ENCODE peak calls at places on chromosomes 11 and 22, in six cellular contexts. One of them, this sample, is unnamed.

GRCh38 chr22:35102663-35103062 is 36.7 kb downstream of the ISX start:
- DNase-seq in bronchial epithelial cell: peak; percentile 14
- DNase-seq in cardiac fibroblast: no peak
- DNase-seq in AG04449: no peak
- DNase-seq in breast epithelium: no peak
- DNase-seq in GM13977: peak; percentile 38
- DNase-seq in this sample: no peak

GRCh38 chr11:106159846-106160245 is 82.4 kb downstream of the AASDHPPT start:
- DNase-seq in bronchial epithelial cell: peak; percentile 74
- DNase-seq in cardiac fibroblast: peak; percentile 76
- DNase-seq in AG04449: no peak
- DNase-seq in breast epithelium: no peak
- DNase-seq in GM13977: no peak
- DNase-seq in this sample: no peak

GRCh38 chr11:122758974-122759373 is 79.3 kb upstream of the CRTAM start:
- DNase-seq in bronchial epithelial cell: peak; percentile 81
- DNase-seq in cardiac fibroblast: peak; percentile 72
- DNase-seq in AG04449: no peak
- DNase-seq in breast epithelium: no peak
- DNase-seq in GM13977: no peak
- DNase-seq in this sample: no peak

GRCh38 chr22:49660321-49660720 is 167.4 kb downstream of the BRD1 start:
- DNase-seq in bronchial epithelial cell: no peak
- DNase-seq in cardiac fibroblast: no peak
- DNase-seq in AG04449: no peak
- DNase-seq in breast epithelium: no peak
- DNase-seq in GM13977: no peak
- DNase-seq in this sample: no peak

GRCh38 chr11:23865341-23865975 is 631.4 kb upstream of the LUZP2 start:
- DNase-seq in bronchial epithelial cell: peak; percentile 47
- DNase-seq in cardiac fibroblast: no peak
- DNase-seq in AG04449: no peak
- DNase-seq in breast epithelium: no peak
- DNase-seq in GM13977: no peak
- DNase-seq in this sample: no peak

GRCh38 chr22:42955842-42956241 is 59.1 kb downstream of the PACSIN2 start:
- DNase-seq in bronchial epithelial cell: no peak
- DNase-seq in cardiac fibroblast: no peak
- DNase-seq in AG04449: no peak
- DNase-seq in breast epithelium: no peak
- DNase-seq in GM13977: no peak
- DNase-seq in this sample: no peak

GRCh38 chr22:23281406-23282088 is 101.2 kb downstream of the BCR start:
- DNase-seq in bronchial epithelial cell: peak; percentile 76
- DNase-seq in cardiac fibroblast: peak; percentile 72
- DNase-seq in AG04449: no peak
- DNase-seq in breast epithelium: peak; percentile 91
- DNase-seq in GM13977: peak; percentile 91
- DNase-seq in this sample: peak; percentile 97

GRCh38 chr22:19505735-19506126 is 18.5 kb downstream of the CLDN5 start:
- DNase-seq in bronchial epithelial cell: no peak
- DNase-seq in cardiac fibroblast: no peak
- DNase-seq in AG04449: no peak
- DNase-seq in breast epithelium: no peak
- DNase-seq in GM13977: no peak
- DNase-seq in this sample: no peak

GRCh38 chr11:4606231-4607015 is 1.6 kb downstream of the TRIM68 start:
- DNase-seq in bronchial epithelial cell: peak; percentile 11
- DNase-seq in cardiac fibroblast: peak; percentile 51
- DNase-seq in AG04449: no peak
- DNase-seq in breast epithelium: no peak
- DNase-seq in GM13977: no peak
- DNase-seq in this sample: peak; percentile 5

GRCh38 chr11:85941380-85941973 is 86.3 kb downstream of the CCDC83 start:
- DNase-seq in bronchial epithelial cell: peak; percentile 50
- DNase-seq in cardiac fibroblast: peak; percentile 84
- DNase-seq in AG04449: no peak
- DNase-seq in breast epithelium: no peak
- DNase-seq in GM13977: peak; percentile 59
- DNase-seq in this sample: no peak

GRCh38 chr11:116352881-116353280 is 419.9 kb downstream of the BUD13 start:
- DNase-seq in bronchial epithelial cell: no peak
- DNase-seq in cardiac fibroblast: no peak
- DNase-seq in AG04449: no peak
- DNase-seq in breast epithelium: no peak
- DNase-seq in GM13977: no peak
- DNase-seq in this sample: no peak

GRCh38 chr11:108601150-108601549 is 7.6 kb upstream of the EXPH5 start:
- DNase-seq in bronchial epithelial cell: peak; percentile 46
- DNase-seq in cardiac fibroblast: peak; percentile 25
- DNase-seq in AG04449: no peak
- DNase-seq in breast epithelium: no peak
- DNase-seq in GM13977: no peak
- DNase-seq in this sample: no peak

GRCh38 chr11:117143390-117143789 is 697 bp upstream of the PAFAH1B2 start:
- DNase-seq in bronchial epithelial cell: peak; percentile 55
- DNase-seq in cardiac fibroblast: peak; percentile 59
- DNase-seq in AG04449: no peak
- DNase-seq in breast epithelium: peak; percentile 59
- DNase-seq in GM13977: peak; percentile 56
- DNase-seq in this sample: no peak

GRCh38 chr11:93099811-93100210 is 98.0 kb downstream of the SLC36A4 start:
- DNase-seq in bronchial epithelial cell: peak; percentile 17
- DNase-seq in cardiac fibroblast: peak; percentile 80
- DNase-seq in AG04449: peak; percentile 23
- DNase-seq in breast epithelium: no peak
- DNase-seq in GM13977: no peak
- DNase-seq in this sample: no peak

GRCh38 chr11:63941901-63942300 is 3.1 kb downstream of the NAA40 start:
- DNase-seq in bronchial epithelial cell: no peak
- DNase-seq in cardiac fibroblast: no peak
- DNase-seq in AG04449: no peak
- DNase-seq in breast epithelium: no peak
- DNase-seq in GM13977: no peak
- DNase-seq in this sample: no peak

GRCh38 chr11:116219171-116219635 is 553.6 kb downstream of the BUD13 start:
- DNase-seq in bronchial epithelial cell: no peak
- DNase-seq in cardiac fibroblast: no peak
- DNase-seq in AG04449: no peak
- DNase-seq in breast epithelium: no peak
- DNase-seq in GM13977: no peak
- DNase-seq in this sample: no peak

GRCh38 chr11:313787-314547 is at the start of gene IFITM1:
- DNase-seq in bronchial epithelial cell: peak; percentile 70
- DNase-seq in cardiac fibroblast: peak; percentile 62
- DNase-seq in AG04449: peak; percentile 31
- DNase-seq in breast epithelium: no peak
- DNase-seq in GM13977: peak; percentile 89
- DNase-seq in this sample: no peak

GRCh38 chr11:68214173-68215086 is 1.3 kb upstream of the KMT5B start:
- DNase-seq in bronchial epithelial cell: no peak
- DNase-seq in cardiac fibroblast: no peak
- DNase-seq in AG04449: no peak
- DNase-seq in breast epithelium: peak; percentile 35
- DNase-seq in GM13977: peak; percentile 46
- DNase-seq in this sample: no peak

GRCh38 chr11:94563176-94563847 is 3.9 kb upstream of the PIWIL4 start:
- DNase-seq in bronchial epithelial cell: peak; percentile 83
- DNase-seq in cardiac fibroblast: peak; percentile 84
- DNase-seq in AG04449: no peak
- DNase-seq in breast epithelium: no peak
- DNase-seq in GM13977: no peak
- DNase-seq in this sample: no peak

GRCh38 chr11:108144615-108145014 is 23.2 kb downstream of the ACAT1 start:
- DNase-seq in bronchial epithelial cell: no peak
- DNase-seq in cardiac fibroblast: no peak
- DNase-seq in AG04449: no peak
- DNase-seq in breast epithelium: no peak
- DNase-seq in GM13977: no peak
- DNase-seq in this sample: no peak

GRCh38 chr11:30586251-30587144 is at the start of gene MPPED2:
- DNase-seq in bronchial epithelial cell: no peak
- DNase-seq in cardiac fibroblast: no peak
- DNase-seq in AG04449: no peak
- DNase-seq in breast epithelium: peak; percentile 29
- DNase-seq in GM13977: peak; percentile 77
- DNase-seq in this sample: no peak

GRCh38 chr11:4697583-4697982 is at the start of gene OR51E2:
- DNase-seq in bronchial epithelial cell: peak; percentile 12
- DNase-seq in cardiac fibroblast: peak; percentile 70
- DNase-seq in AG04449: peak; percentile 58
- DNase-seq in breast epithelium: no peak
- DNase-seq in GM13977: no peak
- DNase-seq in this sample: no peak

GRCh38 chr11:45280449-45280848 is 5.7 kb downstream of the SYT13 start:
- DNase-seq in bronchial epithelial cell: peak; percentile 55
- DNase-seq in cardiac fibroblast: peak; percentile 70
- DNase-seq in AG04449: no peak
- DNase-seq in breast epithelium: no peak
- DNase-seq in GM13977: no peak
- DNase-seq in this sample: no peak

GRCh38 chr11:67418476-67419281 is 3.2 kb downstream of the CARNS1 start:
- DNase-seq in bronchial epithelial cell: no peak
- DNase-seq in cardiac fibroblast: no peak
- DNase-seq in AG04449: no peak
- DNase-seq in breast epithelium: peak; percentile 56
- DNase-seq in GM13977: no peak
- DNase-seq in this sample: no peak

GRCh38 chr11:59679347-59679746 is 10.5 kb upstream of the PATL1 start:
- DNase-seq in bronchial epithelial cell: no peak
- DNase-seq in cardiac fibroblast: no peak
- DNase-seq in AG04449: no peak
- DNase-seq in breast epithelium: no peak
- DNase-seq in GM13977: no peak
- DNase-seq in this sample: no peak

GRCh38 chr11:111378773-111379499 is at the start of gene POU2AF1:
- DNase-seq in bronchial epithelial cell: no peak
- DNase-seq in cardiac fibroblast: peak; percentile 34
- DNase-seq in AG04449: no peak
- DNase-seq in breast epithelium: peak; percentile 52
- DNase-seq in GM13977: peak; percentile 71
- DNase-seq in this sample: no peak

GRCh38 chr11:133947298-133947905 is 9.4 kb downstream of the IGSF9B start:
- DNase-seq in bronchial epithelial cell: peak; percentile 24
- DNase-seq in cardiac fibroblast: peak; percentile 44
- DNase-seq in AG04449: no peak
- DNase-seq in breast epithelium: no peak
- DNase-seq in GM13977: peak; percentile 77
- DNase-seq in this sample: no peak

GRCh38 chr11:11306855-11307254 is 46.2 kb downstream of the CSNK2A3 start:
- DNase-seq in bronchial epithelial cell: no peak
- DNase-seq in cardiac fibroblast: no peak
- DNase-seq in AG04449: no peak
- DNase-seq in breast epithelium: no peak
- DNase-seq in GM13977: no peak
- DNase-seq in this sample: no peak

GRCh38 chr11:121595717-121596156 is 143.0 kb upstream of the SORL1-AS1 start:
- DNase-seq in bronchial epithelial cell: peak; percentile 99
- DNase-seq in cardiac fibroblast: peak; percentile 99
- DNase-seq in AG04449: peak; percentile 99
- DNase-seq in breast epithelium: no peak
- DNase-seq in GM13977: no peak
- DNase-seq in this sample: no peak

DNA sequence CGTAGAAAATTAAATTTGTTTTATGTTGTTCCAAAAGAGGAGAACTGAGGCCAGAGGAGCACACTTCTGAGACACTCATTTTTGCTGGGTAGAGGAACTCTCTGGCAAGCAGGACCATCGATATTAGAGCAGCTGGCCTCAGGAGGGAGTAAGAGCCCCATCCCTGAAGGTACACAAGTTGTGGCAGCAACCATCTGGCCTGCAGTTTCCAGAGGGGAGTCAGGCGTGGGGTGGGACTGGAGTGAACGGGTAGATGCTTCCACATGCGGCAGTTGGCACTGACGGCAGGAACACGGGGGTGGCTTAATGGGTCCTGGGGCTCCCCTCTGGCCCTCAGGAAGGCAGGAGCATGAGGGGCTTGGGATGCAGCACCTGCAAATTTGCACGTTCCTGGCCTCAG is 13.2 kb upstream of the SSTR3 start:
- DNase-seq in bronchial epithelial cell: no peak
- DNase-seq in cardiac fibroblast: no peak
- DNase-seq in AG04449: no peak
- DNase-seq in breast epithelium: no peak
- DNase-seq in GM13977: no peak
- DNase-seq in this sample: no peak
- TF ChIP-seq CTCF in bronchial epithelial cell: no peak
- TF ChIP-seq CTCF in cardiac fibroblast: peak; percentile 8
- TF ChIP-seq CTCF in AG04449: peak; percentile 18
- TF ChIP-seq CTCF in breast epithelium: no peak
- TF ChIP-seq CTCF in GM13977: peak; percentile 37
- TF ChIP-seq CTCF in this sample: no peak

DNA sequence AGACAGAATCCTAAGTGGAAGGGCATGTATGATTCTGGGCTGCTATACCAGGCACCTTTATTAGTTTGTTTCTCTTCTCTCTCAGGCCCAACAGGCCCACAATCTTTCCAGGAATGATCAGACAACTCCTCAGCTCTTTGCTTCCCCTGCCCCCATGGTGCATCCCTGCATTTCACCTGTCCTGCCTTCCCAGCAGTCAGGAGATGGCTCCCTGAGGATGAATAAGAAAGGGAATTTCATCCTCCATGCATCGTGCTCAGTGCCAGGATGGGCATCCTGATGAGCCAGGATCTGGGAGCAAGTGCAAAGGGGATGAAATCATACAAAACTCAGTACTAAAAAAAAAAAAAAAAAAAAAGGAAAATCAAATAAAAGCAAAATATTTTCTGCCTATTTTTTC is 18.6 kb upstream of the NTM start:
- DNase-seq in bronchial epithelial cell: no peak
- DNase-seq in cardiac fibroblast: no peak
- DNase-seq in AG04449: no peak
- DNase-seq in breast epithelium: no peak
- DNase-seq in GM13977: no peak
- DNase-seq in this sample: no peak
- TF ChIP-seq CTCF in bronchial epithelial cell: no peak
- TF ChIP-seq CTCF in cardiac fibroblast: no peak
- TF ChIP-seq CTCF in AG04449: no peak
- TF ChIP-seq CTCF in breast epithelium: no peak
- TF ChIP-seq CTCF in GM13977: no peak
- TF ChIP-seq CTCF in this sample: no peak

DNA sequence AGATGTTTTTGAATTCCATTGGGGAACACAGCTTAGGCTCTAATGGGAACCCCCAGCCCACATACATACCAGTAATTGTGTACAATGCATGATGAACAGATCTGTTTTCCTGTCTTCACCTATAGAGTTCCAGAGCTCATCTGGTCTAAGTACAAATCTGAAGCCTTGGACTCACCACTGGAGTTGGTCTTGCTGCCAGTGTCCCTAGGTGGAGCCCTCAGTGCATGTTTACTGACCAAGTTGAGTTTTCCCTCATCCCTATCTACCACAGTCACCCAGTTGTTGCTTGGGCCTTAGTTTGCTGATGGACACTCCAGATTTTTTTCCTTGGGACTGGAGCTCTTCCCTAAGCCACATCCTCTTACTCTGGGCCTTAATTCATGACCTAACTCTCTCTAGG is 159.2 kb upstream of the DDI1 start:
- DNase-seq in bronchial epithelial cell: no peak
- DNase-seq in cardiac fibroblast: peak; percentile 18
- DNase-seq in AG04449: no peak
- DNase-seq in breast epithelium: no peak
- DNase-seq in GM13977: no peak
- DNase-seq in this sample: peak; percentile 84
- TF ChIP-seq CTCF in bronchial epithelial cell: peak; percentile 12
- TF ChIP-seq CTCF in cardiac fibroblast: no peak
- TF ChIP-seq CTCF in AG04449: peak; percentile 31
- TF ChIP-seq CTCF in breast epithelium: no peak
- TF ChIP-seq CTCF in GM13977: peak; percentile 32
- TF ChIP-seq CTCF in this sample: no peak

GRCh38 chr11:119993732-119994131 is 144.2 kb downstream of the TRIM29 start:
- DNase-seq in bronchial epithelial cell: peak; percentile 64
- DNase-seq in cardiac fibroblast: no peak
- DNase-seq in AG04449: no peak
- DNase-seq in breast epithelium: peak; percentile 91
- DNase-seq in GM13977: no peak
- DNase-seq in this sample: no peak
- TF ChIP-seq CTCF in bronchial epithelial cell: peak; percentile 46
- TF ChIP-seq CTCF in cardiac fibroblast: no peak
- TF ChIP-seq CTCF in AG04449: no peak
- TF ChIP-seq CTCF in breast epithelium: no peak
- TF ChIP-seq CTCF in GM13977: no peak
- TF ChIP-seq CTCF in this sample: no peak

This sample was measured in esophagus muscularis mucosa.